ENCODE peak calls at places on chromosomes 6 and 20, in nine cellular contexts. U, G, B, C, O, F, Q, L and A are unnamed samples.

GRCh38 chr6:22468566-22468965 is 100.8 kb upstream of the HDGFL1 start:
- DNase-seq in Q (no peak), F (no peak), O (no peak), L (no peak), G (peak), C (no peak), U (no peak), B (no peak), A (no peak)

GRCh38 chr6:148835920-148836441 is 89.2 kb downstream of the UST start:
- DNase-seq in C (no peak), U (peak), L (no peak), Q (no peak), F (no peak), O (peak), B (no peak), G (peak), A (peak)

GRCh38 chr6:106098383-106099234 is 12.5 kb downstream of the PRDM1 start:
- DNase-seq in Q (peak), L (no peak), G (peak), O (peak), F (peak), C (peak), U (peak), B (no peak), A (peak)

GRCh38 chr20:18019068-18019467 is 38.6 kb downstream of the OVOL2 start:
- DNase-seq in L (no peak), C (no peak), F (no peak), Q (no peak), U (peak), O (no peak), B (no peak), G (peak), A (peak)

GRCh38 chr6:109944448-109944847 is 33.7 kb upstream of the GPR6 start:
- DNase-seq in F (no peak), U (peak), O (peak), G (no peak), L (no peak), Q (no peak), B (no peak), C (peak), A (no peak)

GRCh38 chr20:53899351-53900167 is 170.8 kb downstream of the BCAS1 start:
- DNase-seq in F (peak), Q (no peak), O (no peak), C (peak), L (no peak), B (no peak), U (peak), G (peak), A (peak)

GRCh38 chr6:44489912-44490604 is 102.6 kb downstream of the CDC5L start:
- DNase-seq in Q (peak), L (peak), G (peak), B (no peak), O (peak), C (peak), F (peak), U (peak), A (no peak)

GRCh38 chr6:29850011-29850553 is 22.5 kb downstream of the HLA-G start:
- DNase-seq in G (peak), Q (no peak), B (no peak), C (no peak), O (no peak), U (peak), L (no peak), F (no peak), A (no peak)

GRCh38 chr20:41567615-41568014 is 50.6 kb downstream of the CHD6 start:
- DNase-seq in G (no peak), C (no peak), U (no peak), O (no peak), F (no peak), Q (no peak), B (no peak), L (no peak), A (no peak)

GRCh38 chr20:41563087-41563486 is 55.1 kb downstream of the CHD6 start:
- DNase-seq in G (no peak), L (no peak), Q (no peak), O (no peak), C (no peak), B (no peak), F (no peak), U (peak), A (no peak)

GRCh38 chr20:41571006-41571405 is 47.2 kb downstream of the CHD6 start:
- DNase-seq in Q (no peak), U (no peak), G (no peak), F (no peak), B (no peak), L (no peak), O (no peak), C (no peak), A (no peak)

GRCh38 chr20:41570552-41570951 is 47.6 kb downstream of the CHD6 start:
- DNase-seq in L (no peak), G (peak), O (peak), B (no peak), Q (no peak), F (no peak), U (no peak), C (no peak), A (no peak)

DNA sequence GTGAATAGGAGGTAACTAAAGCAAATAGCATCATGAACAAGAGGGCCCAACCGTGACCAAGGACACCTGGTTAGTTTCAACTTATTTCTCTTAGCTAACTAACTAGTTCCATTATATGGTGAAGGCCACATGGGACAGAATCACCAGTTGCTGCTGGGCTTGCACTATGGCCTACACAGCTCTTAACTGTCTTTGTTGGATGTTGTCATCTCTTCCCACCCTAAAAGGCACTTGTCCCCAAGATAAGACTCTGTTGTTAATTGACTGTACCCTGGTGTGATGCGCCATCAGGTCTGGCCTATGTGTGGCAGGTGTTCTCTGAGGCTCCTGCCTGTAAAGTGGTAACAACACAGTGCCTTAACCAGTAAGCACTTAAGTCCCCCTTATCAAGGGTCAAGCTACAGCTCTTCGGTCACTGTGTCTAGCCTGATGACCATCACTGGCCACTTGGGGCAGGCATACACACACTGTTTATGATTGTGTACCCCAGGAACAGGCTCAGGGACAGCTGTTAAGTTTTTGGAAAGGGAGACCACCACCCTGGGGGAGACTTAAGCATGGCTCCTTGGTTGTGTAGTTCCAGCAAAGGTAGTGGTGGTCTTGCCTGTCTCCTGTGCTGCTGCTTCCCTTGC is 51.2 kb downstream of the CHD6 start:
- DNase-seq in G (no peak), U (no peak), Q (no peak), B (no peak), C (no peak), F (no peak), O (no peak), L (no peak), A (no peak)
- TF ChIP-seq CTCF in G (no peak), U (no peak), Q (no peak), B (no peak), C (no peak), F (no peak), O (no peak), L (no peak), A (no peak)

DNA sequence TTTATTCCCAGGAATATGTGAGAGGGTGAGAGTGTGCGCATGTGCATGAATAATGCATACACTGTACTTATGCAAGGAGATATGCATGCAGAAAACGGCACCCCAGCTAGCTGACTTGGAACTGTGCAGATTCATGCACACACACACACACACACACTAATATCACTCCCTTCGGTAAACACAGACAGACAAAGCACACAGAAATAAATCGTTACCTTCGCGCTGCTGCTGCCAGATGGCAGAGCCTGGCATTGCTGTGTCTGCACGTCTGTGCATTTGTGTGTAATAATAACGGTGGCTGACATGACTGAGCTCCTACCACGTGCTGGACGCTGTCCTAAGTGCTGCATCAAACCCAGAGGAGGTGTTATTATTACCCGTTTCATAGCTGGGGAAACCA is 36.8 kb downstream of the PREX1 start:
- DNase-seq in F (no peak), L (no peak), Q (no peak), C (no peak), B (no peak), U (no peak), O (no peak), G (peak), A (no peak)
- TF ChIP-seq CTCF in F (no peak), L (no peak), Q (no peak), C (no peak), B (no peak), U (no peak), O (peak), G (no peak), A (no peak)

DNA sequence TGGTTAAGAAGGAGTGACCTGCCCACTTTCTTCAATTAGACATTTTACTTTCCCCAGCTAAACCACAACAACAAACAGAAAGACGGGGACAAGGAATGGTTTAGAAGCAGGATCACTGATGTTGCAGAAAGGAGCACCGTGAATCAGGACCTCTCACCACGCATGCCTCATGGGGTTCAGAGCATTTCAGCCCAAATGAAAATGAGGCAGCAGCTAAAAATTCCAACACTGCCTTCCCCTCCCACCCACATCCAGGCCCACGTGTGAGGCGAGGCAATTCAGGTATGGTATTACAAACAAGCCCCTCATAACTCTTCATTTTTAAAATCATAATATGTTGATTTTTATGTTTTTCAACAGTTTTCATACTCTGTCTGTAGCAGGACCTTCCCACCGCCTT is 194.1 kb upstream of the ARID1B start:
- DNase-seq in C (no peak), L (no peak), B (no peak), F (no peak), O (no peak), Q (no peak), G (no peak), U (no peak), A (no peak)
- TF ChIP-seq CTCF in C (no peak), L (no peak), B (no peak), F (no peak), O (no peak), Q (no peak), G (no peak), U (no peak), A (no peak)

DNA sequence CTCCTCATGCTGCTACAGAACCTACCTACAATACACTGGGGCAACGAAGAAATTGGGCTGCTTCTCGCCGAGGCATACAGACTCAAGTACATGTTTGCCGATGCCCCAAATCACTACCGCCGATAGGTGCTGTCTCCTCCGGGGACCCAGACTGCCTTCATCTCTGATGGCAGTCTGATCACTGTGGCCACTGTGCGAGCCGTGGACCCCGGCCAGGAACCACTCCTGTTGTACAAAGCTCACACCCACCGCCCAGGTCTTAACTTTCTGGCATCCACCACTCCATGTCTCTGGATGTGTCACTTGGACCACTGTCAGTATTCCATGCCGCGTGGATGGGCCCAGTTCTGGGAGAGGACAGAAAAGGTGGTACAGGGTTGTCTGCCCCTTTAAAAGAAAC is 22.7 kb upstream of the RNF8 start:
- DNase-seq in B (no peak), F (no peak), L (no peak), Q (no peak), O (no peak), C (no peak), G (no peak), U (no peak), A (no peak)
- TF ChIP-seq CTCF in B (no peak), F (no peak), L (no peak), Q (no peak), O (no peak), C (no peak), G (no peak), U (no peak), A (no peak)

DNA sequence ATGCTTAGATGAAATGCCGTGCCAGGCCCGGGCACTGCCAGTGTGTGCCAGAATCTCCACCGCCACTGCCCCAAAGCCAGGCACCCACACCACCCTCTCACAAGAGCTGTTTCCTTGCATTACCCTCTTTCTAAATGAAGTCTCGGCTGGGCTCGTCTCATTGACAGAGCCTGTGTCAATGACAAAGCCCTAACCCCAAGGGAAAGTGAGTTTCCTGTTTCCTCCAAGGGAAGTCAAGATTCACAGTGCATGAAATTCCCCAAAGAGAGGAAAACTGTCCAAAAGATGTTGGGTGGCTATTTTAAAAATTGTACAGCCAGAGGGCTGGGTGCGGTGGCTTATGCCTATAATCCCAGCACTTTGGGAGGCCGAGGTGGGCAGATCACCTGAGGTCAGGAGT is 75.4 kb upstream of the AKAP12 start:
- DNase-seq in F (no peak), G (no peak), O (no peak), L (no peak), U (no peak), B (no peak), C (no peak), Q (peak), A (no peak)
- TF ChIP-seq CTCF in F (no peak), G (no peak), O (no peak), L (no peak), U (no peak), B (no peak), C (no peak), Q (no peak), A (no peak)

GRCh38 chr6:14763139-14763538 is 482.7 kb upstream of the JARID2 start:
- DNase-seq in F (no peak), U (peak), G (peak), B (no peak), L (no peak), C (no peak), Q (no peak), O (peak), A (no peak)
- TF ChIP-seq CTCF in F (no peak), U (no peak), G (no peak), B (no peak), L (no peak), C (no peak), Q (no peak), O (no peak), A (no peak)

DNA sequence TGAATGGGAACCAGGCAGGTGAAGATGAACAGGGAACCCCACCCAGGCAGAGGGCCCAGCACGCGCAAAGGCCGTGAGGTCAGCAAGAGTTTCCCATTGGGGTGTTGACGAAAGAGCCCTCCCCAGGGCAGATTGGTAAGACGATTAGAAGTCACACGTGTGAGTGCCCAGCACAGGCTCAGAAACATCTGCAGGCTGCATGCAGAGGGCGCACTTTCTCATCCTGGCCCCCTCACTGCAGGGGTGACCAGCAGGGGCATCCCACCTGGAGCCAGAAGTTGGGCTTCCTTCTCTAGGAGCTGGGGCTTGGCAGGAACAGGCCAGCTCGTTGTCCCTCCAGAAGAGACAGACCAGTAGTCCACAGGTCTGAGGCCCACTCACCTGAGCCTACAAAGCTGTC is 38.4 kb downstream of the VSTM2L start:
- DNase-seq in O (no peak), F (no peak), C (no peak), Q (no peak), G (no peak), U (no peak), L (no peak), B (no peak), A (peak)
- TF ChIP-seq CTCF in O (peak), F (no peak), C (no peak), Q (no peak), G (peak), U (no peak), L (no peak), B (no peak), A (peak)

GRCh38 chr6:7909323-7910276 is 988 bp downstream of the TXNDC5 start:
- DNase-seq in B (no peak), F (no peak), G (peak), C (peak), Q (peak), U (no peak), L (no peak), O (peak), A (peak)

GRCh38 chr6:7911345-7911725 is 747 bp upstream of the TXNDC5 start:
- DNase-seq in B (no peak), C (peak), U (peak), L (no peak), G (no peak), Q (no peak), F (no peak), O (no peak), A (no peak)

GRCh38 chr6:7912024-7912423 is 1.4 kb upstream of the TXNDC5 start:
- DNase-seq in B (no peak), O (no peak), L (no peak), G (peak), F (peak), C (no peak), Q (no peak), U (no peak), A (no peak)

GRCh38 chr6:7910298-7910653 is 312 bp downstream of the TXNDC5 start:
- DNase-seq in G (no peak), L (no peak), U (no peak), Q (no peak), C (no peak), B (no peak), F (no peak), O (no peak), A (no peak)

GRCh38 chr6:7910654-7911344 is at the start of gene TXNDC5:
- DNase-seq in G (peak), U (peak), Q (peak), F (peak), C (peak), O (peak), B (no peak), L (no peak), A (peak)
- TF ChIP-seq CTCF in G (no peak), U (no peak), Q (no peak), F (no peak), C (no peak), O (no peak), B (no peak), L (no peak), A (no peak)

GRCh38 chr6:138291036-138291848 is 73.0 kb upstream of the PBOV1 start:
- DNase-seq in O (no peak), C (no peak), B (no peak), U (no peak), L (no peak), F (no peak), Q (no peak), G (no peak), A (no peak)
- TF ChIP-seq CTCF in O (no peak), C (no peak), B (no peak), U (no peak), L (no peak), F (no peak), Q (no peak), G (no peak), A (no peak)